ENCODE peak calls at places on chromosomes 4 and X, in five cellular contexts. H is pons; N is stimulated activated CD4-positive, alpha-beta T cell treated with anti-CD3 and anti-CD28 coated beads, Interleukin-4, amount 100 ng/mL, for 1 hour; S is amniotic stem cell; C is bronchial epithelial cell. Q is an unnamed sample.

GRCh38 chr4:187118731-187119130 is 395.1 kb upstream of the FAT1 start:
- DNase-seq in N (no peak), S (no peak), H (no peak), C (no peak), Q (no peak)

GRCh38 chr4:20192754-20193521 is 58.8 kb upstream of the SLIT2 start:
- DNase-seq in S (no peak), H (no peak), C (peak), N (no peak), Q (peak)

GRCh38 chr4:159298502-159298901 is 195.6 kb downstream of the RAPGEF2 start:
- DNase-seq in S (peak), C (peak), H (no peak), N (no peak), Q (peak)

GRCh38 chr4:20684852-20685763 is 15.2 kb upstream of the PACRGL start:
- DNase-seq in S (peak), C (peak), N (no peak), H (peak), Q (no peak)

GRCh38 chrX:33726281-33727160 is 405.6 kb downstream of the FAM47A start:
- DNase-seq in C (no peak), H (no peak), S (no peak), N (no peak), Q (no peak)

GRCh38 chr4:89837385-89837995 is 529 bp upstream of the SNCA start:
- DNase-seq in C (peak), S (peak), H (peak), N (peak), Q (peak)

GRCh38 chr4:3442959-3443749 is 1.4 kb downstream of the HGFAC start:
- DNase-seq in C (no peak), S (no peak), N (peak), H (no peak), Q (peak)

GRCh38 chrX:49042581-49043219 is 457 bp downstream of the TFE3 start:
- DNase-seq in H (no peak), N (no peak), S (no peak), C (no peak), Q (no peak)

GRCh38 chrX:71637848-71638247 is 19.5 kb upstream of the CXCR3 start:
- DNase-seq in C (peak), S (peak), N (no peak), H (no peak), Q (no peak)

GRCh38 chr4:2714071-2714770 is 41.9 kb downstream of the TNIP2 start:
- DNase-seq in S (no peak), H (no peak), C (peak), N (peak), Q (no peak)

GRCh38 chr4:184150102-184150839 is 67.4 kb downstream of the ENPP6 start:
- DNase-seq in H (no peak), C (no peak), S (no peak), N (no peak), Q (no peak)